ENCODE peak calls at places on chromosome 2, in ten cellular contexts. A, W, Y, V, H, S, E, X, T and G are unnamed samples.

GRCh38 chr2:88016086-88016947 is at the start of gene RNU2-63P:
- DNase-seq in S (peak), X (peak), Y (peak), E (peak), V (peak), W (peak), H (peak), A (peak), T (peak), G (peak)

GRCh38 chr2:162072181-162072702 is 1.8 kb downstream of the DPP4 start:
- DNase-seq in V (no peak), E (peak), Y (no peak), H (no peak), A (no peak), W (peak), X (peak), T (no peak), S (no peak), G (no peak)

GRCh38 chr2:46858697-46859080 is 56.9 kb downstream of the MCFD2 start:
- DNase-seq in A (no peak), X (peak), H (no peak), Y (no peak), W (no peak), V (no peak), T (no peak), E (peak), S (no peak), G (no peak)

GRCh38 chr2:23926289-23926749 is 604 bp downstream of the ATAD2B start:
- DNase-seq in S (peak), V (peak), W (peak), E (no peak), T (no peak), Y (peak), H (no peak), A (peak), X (no peak), G (peak)

GRCh38 chr2:240205348-240205747 is 64.9 kb upstream of the OTOS start:
- DNase-seq in V (peak), E (peak), T (no peak), A (no peak), Y (peak), X (peak), W (no peak), H (no peak), S (peak), G (no peak)

GRCh38 chr2:129070663-129071062 is 752.0 kb upstream of the HS6ST1 start:
- DNase-seq in A (no peak), Y (no peak), T (no peak), V (no peak), E (no peak), X (no peak), S (no peak), W (no peak), H (no peak), G (no peak)

GRCh38 chr2:68871159-68871764 is at the start of gene BMP10:
- DNase-seq in H (no peak), V (no peak), W (no peak), A (no peak), S (no peak), X (no peak), Y (no peak), T (no peak), E (no peak), G (no peak)

GRCh38 chr2:175396696-175397095 is 215.2 kb upstream of the ATP5MC3 start:
- DNase-seq in T (no peak), V (no peak), W (no peak), X (no peak), A (no peak), S (no peak), H (no peak), E (no peak), Y (no peak), G (no peak)

GRCh38 chr2:241991236-241991635 is 121.7 kb downstream of the RTP5 start:
- DNase-seq in A (no peak), Y (no peak), T (no peak), W (no peak), S (no peak), V (no peak), H (no peak), E (no peak), X (no peak), G (no peak)

GRCh38 chr2:7840651-7841380 is 841.0 kb upstream of the ID2 start:
- DNase-seq in W (no peak), H (no peak), V (peak), E (peak), A (no peak), S (no peak), Y (no peak), T (no peak), X (no peak), G (no peak)

GRCh38 chr2:222663448-222663847 is 7.6 kb upstream of the FARSB start:
- DNase-seq in H (no peak), A (no peak), X (no peak), S (no peak), W (no peak), T (no peak), E (no peak), V (no peak), Y (no peak), G (no peak)

GRCh38 chr2:156380117-156380645 is 47.7 kb upstream of the NR4A2 start:
- DNase-seq in H (no peak), V (no peak), W (peak), T (no peak), A (no peak), S (no peak), E (no peak), Y (no peak), X (peak), G (no peak)

GRCh38 chr2:133780099-133780996 is 212.1 kb upstream of the NCKAP5 start:
- DNase-seq in A (peak), X (peak), E (peak), S (no peak), T (peak), W (peak), V (peak), Y (peak), H (peak), G (peak)

GRCh38 chr2:71226391-71226964 is 425 bp downstream of the PAIP2B start:
- DNase-seq in H (peak), W (no peak), X (no peak), V (peak), Y (peak), E (no peak), A (peak), T (no peak), S (peak), G (peak)

GRCh38 chr2:236101311-236101950 is 66.8 kb downstream of the GBX2 start:
- DNase-seq in S (no peak), H (no peak), A (no peak), T (no peak), W (no peak), Y (no peak), E (no peak), V (peak), X (no peak), G (no peak)

GRCh38 chr2:72895154-72895553 is 7.9 kb downstream of the SPR start:
- DNase-seq in W (no peak), V (peak), A (no peak), E (no peak), Y (no peak), T (no peak), H (no peak), S (no peak), X (no peak), G (no peak)

GRCh38 chr2:73952499-73953446 is 26.1 kb downstream of the DGUOK start:
- DNase-seq in E (peak), X (peak), W (no peak), T (no peak), H (peak), Y (no peak), S (no peak), V (no peak), A (no peak), G (no peak)

GRCh38 chr2:179020156-179020750 is 29.7 kb downstream of the CCDC141 start:
- DNase-seq in S (no peak), W (peak), T (peak), V (peak), E (peak), A (peak), X (no peak), Y (peak), H (no peak), G (peak)
- TF ChIP-seq CTCF in S (peak), W (peak), T (peak), V (peak), E (peak), A (no peak), X (peak), Y (peak), H (no peak), G (peak)

GRCh38 chr2:122523981-122524380 is 768.5 kb downstream of the TSN start:
- DNase-seq in T (no peak), W (no peak), E (no peak), X (no peak), S (no peak), H (no peak), V (no peak), A (no peak), Y (no peak), G (no peak)

GRCh38 chr2:122525341-122525740 is 769.9 kb downstream of the TSN start:
- DNase-seq in W (no peak), Y (no peak), A (no peak), X (no peak), H (no peak), E (no peak), V (no peak), T (no peak), S (no peak), G (no peak)

GRCh38 chr2:122520212-122520611 is 764.8 kb downstream of the TSN start:
- DNase-seq in V (no peak), A (no peak), W (no peak), X (no peak), E (no peak), T (no peak), H (no peak), S (no peak), Y (no peak), G (no peak)

GRCh38 chr2:122519806-122520205 is 764.4 kb downstream of the TSN start:
- DNase-seq in H (no peak), X (no peak), W (no peak), S (no peak), A (no peak), Y (no peak), V (no peak), E (no peak), T (no peak), G (no peak)

DNA sequence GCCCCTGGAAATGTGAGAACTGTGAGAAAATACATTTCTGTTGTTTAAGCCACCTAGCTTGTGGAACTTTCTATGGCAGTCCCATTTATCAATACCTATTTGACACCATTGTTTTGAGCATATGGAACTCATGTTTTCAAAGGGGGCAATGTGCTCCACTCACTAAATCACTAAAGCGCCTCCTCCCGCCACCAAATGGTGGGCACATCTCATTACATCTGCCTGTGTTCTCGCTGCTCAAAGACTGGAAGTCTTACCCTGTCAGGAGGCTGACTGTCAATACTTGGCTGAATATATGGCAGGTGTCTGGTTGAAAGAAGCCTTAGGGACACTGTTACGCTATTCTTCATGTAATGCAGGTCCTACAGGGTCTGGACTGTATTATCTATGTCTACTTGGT is 767.7 kb downstream of the TSN start:
- DNase-seq in S (no peak), W (no peak), T (no peak), V (peak), X (no peak), A (no peak), Y (peak), H (no peak), E (no peak), G (no peak)
- TF ChIP-seq CTCF in S (no peak), W (no peak), T (no peak), V (peak), X (no peak), A (no peak), Y (peak), H (no peak), E (no peak), G (no peak)

GRCh38 chr2:127864877-127865276 is 6.9 kb upstream of the POLR2D start:
- DNase-seq in H (no peak), W (no peak), A (no peak), S (no peak), E (peak), T (peak), Y (peak), X (no peak), V (peak), G (no peak)
- TF ChIP-seq CTCF in H (no peak), W (peak), A (no peak), S (no peak), E (no peak), T (peak), Y (no peak), X (peak), V (no peak), G (no peak)

GRCh38 chr2:96241901-96242611 is 23.7 kb downstream of the TMEM127 start:
- DNase-seq in Y (no peak), X (peak), A (peak), E (peak), T (no peak), S (no peak), H (peak), W (peak), V (no peak), G (no peak)
- TF ChIP-seq CTCF in Y (no peak), X (no peak), A (no peak), E (no peak), T (no peak), S (no peak), H (no peak), W (no peak), V (no peak), G (no peak)

GRCh38 chr2:168443818-168444217 is 12.3 kb upstream of the CERS6 start:
- DNase-seq in Y (no peak), W (no peak), S (no peak), X (no peak), V (no peak), H (no peak), E (no peak), T (no peak), A (no peak), G (no peak)
- TF ChIP-seq CTCF in Y (no peak), W (no peak), S (peak), X (no peak), V (peak), H (no peak), E (no peak), T (no peak), A (no peak), G (no peak)

DNA sequence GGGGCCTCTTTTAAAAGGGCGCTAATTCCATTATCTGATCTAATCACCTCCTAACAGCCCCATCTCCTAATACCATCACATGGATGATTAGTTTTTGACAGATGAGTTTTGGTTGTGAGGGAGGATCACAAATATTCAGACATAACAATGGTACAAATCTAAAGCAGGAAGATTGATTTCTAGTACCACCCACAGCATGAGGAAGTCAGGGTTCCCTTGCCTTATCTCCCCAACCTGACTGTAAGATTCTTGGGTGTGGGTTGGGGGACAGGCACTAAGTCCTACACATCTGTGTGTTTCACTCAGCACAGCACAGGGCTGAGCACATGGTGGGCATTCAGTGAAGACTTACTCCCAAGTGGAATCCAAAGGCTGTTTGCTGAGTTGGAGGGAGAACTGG is 93.7 kb upstream of the CXCR4 start:
- DNase-seq in H (no peak), E (no peak), X (no peak), W (no peak), T (no peak), A (no peak), S (no peak), V (no peak), Y (no peak), G (no peak)
- TF ChIP-seq CTCF in H (no peak), E (no peak), X (no peak), W (no peak), T (no peak), A (no peak), S (no peak), V (no peak), Y (no peak), G (no peak)